ENCODE peak calls at places on chromosomes 4 and X, in four cellular contexts. O is CD4-positive, CD25-positive, alpha-beta regulatory T cell; S is mesendoderm; X is effector memory CD4-positive, alpha-beta T cell. B is an unnamed sample. For H3K36me3, the result is how much of the 10 kb centered on the place peaks cover.

GRCh38 chr4:3302164-3302785 is 9.5 kb downstream of the RGS12 start:
- DNase-seq in O (peak), S (no peak), X (peak), B (no peak)

GRCh38 chrX:54484666-54485065 is 11.4 kb downstream of the FGD1 start:
- DNase-seq in O (no peak), S (peak), X (no peak), B (no peak)

GRCh38 chr4:109559625-109559982 is 442 bp upstream of the MCUB start:
- DNase-seq in O (no peak), S (peak), X (peak), B (peak)

GRCh38 chr4:137635108-137635507 is 102.8 kb upstream of the PCDH18 start:
- DNase-seq in O (no peak), S (no peak), X (no peak), B (no peak)

GRCh38 chrX:71181558-71181909 is 36.9 kb downstream of the NLGN3 start:
- DNase-seq in O (peak), S (no peak), X (peak), B (peak)

GRCh38 chr4:82905205-82905604 is 4.7 kb downstream of the THAP9 start:
- DNase-seq in O (no peak), S (no peak), X (no peak), B (no peak)

GRCh38 chr4:176406736-176407135 is 87.0 kb downstream of the SPCS3 start:
- DNase-seq in O (no peak), S (no peak), X (no peak), B (no peak)

GRCh38 chr4:34250562-34250961 is 1993.8 kb downstream of the ARAP2 start:
- DNase-seq in O (no peak), S (no peak), X (no peak), B (no peak)

GRCh38 chrX:102746134-102746584 is 25.6 kb downstream of the GPRASP3 start:
- DNase-seq in O (no peak), S (peak), X (no peak), B (peak)

GRCh38 chr4:127936974-127937373 is 28.0 kb downstream of the MFSD8 start:
- DNase-seq in O (no peak), S (no peak), X (no peak), B (no peak)

GRCh38 chr4:183971938-183972490 is 66.9 kb downstream of the STOX2 start:
- DNase-seq in O (no peak), S (no peak), X (no peak), B (no peak)

GRCh38 chr4:57205580-57205979 is 95.4 kb upstream of the IGFBP7 start:
- DNase-seq in O (no peak), S (no peak), X (no peak), B (no peak)

GRCh38 chr4:156598138-156598681 is 373.4 kb downstream of the PDGFC start:
- DNase-seq in O (no peak), S (no peak), X (no peak), B (no peak)

GRCh38 chr4:73683033-73683432 is 57.3 kb upstream of the CXCL8 start:
- DNase-seq in O (no peak), S (no peak), X (no peak), B (no peak)

GRCh38 chr4:168864831-168865541 is 145.1 kb downstream of the CBR4 start:
- DNase-seq in O (no peak), S (peak), X (no peak), B (no peak)

GRCh38 chr4:121462660-121463261 is 81.9 kb upstream of the QRFPR start:
- DNase-seq in O (no peak), S (peak), X (no peak), B (peak)

GRCh38 chr4:53654300-53654758 is 63.0 kb upstream of the LNX1 start:
- DNase-seq in O (no peak), S (no peak), X (no peak), B (no peak)

GRCh38 chr4:165748321-165748720 is 124.7 kb upstream of the TLL1 start:
- DNase-seq in O (no peak), S (no peak), X (no peak), B (no peak)

GRCh38 chr4:96845091-96845490 is 1005.2 kb downstream of the PDHA2 start:
- DNase-seq in O (no peak), S (no peak), X (no peak), B (no peak)

GRCh38 chr4:86233681-86234080 is 126.2 kb downstream of the MAPK10 start:
- DNase-seq in O (no peak), S (peak), X (no peak), B (no peak)

GRCh38 chrX:41921492-41922124 is 1.7 kb downstream of the CASK start:
- DNase-seq in O (no peak), S (peak), X (no peak), B (no peak)

GRCh38 chr4:70703695-70704332 is 15.5 kb downstream of the UTP3 start:
- DNase-seq in O (no peak), S (no peak), X (no peak), B (peak)

GRCh38 chr4:168710353-168710946 is 213.6 kb downstream of the PALLD start:
- DNase-seq in O (no peak), S (peak), X (no peak), B (peak)

GRCh38 chr4:25172964-25173917 is 13.0 kb upstream of the SEPSECS start:
- DNase-seq in O (no peak), S (peak), X (no peak), B (peak)

GRCh38 chr4:112315446-112315845 is 18.3 kb downstream of the ALPK1 start:
- DNase-seq in O (no peak), S (no peak), X (no peak), B (no peak)

DNA sequence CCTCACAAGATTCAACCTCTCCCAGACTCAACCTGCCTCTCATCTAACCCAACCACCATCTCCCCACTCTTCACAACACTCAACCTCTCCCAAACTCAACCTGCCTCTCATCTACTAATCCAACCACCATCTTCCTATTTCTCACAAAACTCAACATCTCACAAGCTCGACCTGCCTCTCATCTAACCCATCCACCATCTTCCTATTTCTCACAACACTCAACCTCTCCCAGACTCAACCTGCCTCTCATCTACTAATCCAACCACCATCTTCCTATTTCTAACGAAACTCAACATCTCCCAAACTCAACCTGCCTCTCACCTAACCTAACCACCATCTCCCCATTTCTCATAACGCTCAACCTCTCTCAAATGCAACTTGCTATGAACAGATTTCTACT is 29.8 kb downstream of the FAT1 start:
- DNase-seq in O (no peak), S (no peak), X (no peak), B (no peak)
- H3K27ac ChIP-seq in O (no peak), S (no peak), X (no peak), B (no peak)

GRCh38 chrX:65513610-65514009 is 21.0 kb downstream of the LAS1L start:
- DNase-seq in O (no peak), S (no peak), X (no peak), B (no peak)

GRCh38 chrX:65517923-65518322 is 16.7 kb downstream of the LAS1L start:
- DNase-seq in O (no peak), S (no peak), X (no peak), B (no peak)

DNA sequence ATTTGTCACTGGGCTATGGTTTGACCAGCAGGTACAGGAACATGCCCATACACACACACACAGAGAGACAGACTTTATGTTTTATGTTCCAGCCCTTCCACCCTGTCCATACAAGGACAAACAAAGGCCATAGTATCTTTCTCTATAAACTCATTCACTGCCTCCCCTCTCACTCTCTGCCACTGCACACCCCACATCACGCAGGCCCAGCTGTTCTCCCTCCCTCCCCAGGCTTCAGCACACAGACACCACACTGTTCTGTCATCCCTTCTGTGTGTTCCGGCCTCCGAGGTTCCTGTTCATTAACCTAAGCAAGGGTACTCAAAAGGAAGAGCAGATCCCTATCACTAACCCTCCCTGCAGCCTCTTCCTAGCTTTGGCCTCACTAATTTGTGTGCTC is 17.8 kb downstream of the LAS1L start:
- DNase-seq in O (no peak), S (no peak), X (no peak), B (no peak)
- H3K36me3 ChIP-seq in O (under half), S (under half), X (under half), B (under half)

DNA sequence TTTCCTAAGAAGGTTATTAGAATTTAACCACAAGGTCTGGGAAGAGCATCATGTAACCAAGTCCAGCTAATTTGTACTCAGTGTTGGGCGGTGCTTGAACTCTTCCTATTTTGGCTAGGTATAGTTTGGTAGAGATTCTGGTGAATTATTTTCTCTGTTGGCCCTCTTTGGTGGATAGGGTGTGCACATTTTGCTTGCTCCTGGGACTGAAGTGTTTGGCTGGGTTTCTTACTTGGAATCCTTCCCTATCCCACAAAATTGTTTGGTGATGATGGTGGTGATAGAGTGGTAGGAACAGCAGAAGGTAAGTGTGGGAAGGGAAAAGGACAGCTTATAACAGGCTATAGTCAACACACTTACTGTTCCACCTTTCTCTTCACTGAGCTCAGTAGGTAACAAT is 194.8 kb upstream of the GPC4 start:
- DNase-seq in O (no peak), S (no peak), X (no peak), B (no peak)
- H3K27ac ChIP-seq in O (no peak), S (no peak), X (no peak), B (no peak)

DNA sequence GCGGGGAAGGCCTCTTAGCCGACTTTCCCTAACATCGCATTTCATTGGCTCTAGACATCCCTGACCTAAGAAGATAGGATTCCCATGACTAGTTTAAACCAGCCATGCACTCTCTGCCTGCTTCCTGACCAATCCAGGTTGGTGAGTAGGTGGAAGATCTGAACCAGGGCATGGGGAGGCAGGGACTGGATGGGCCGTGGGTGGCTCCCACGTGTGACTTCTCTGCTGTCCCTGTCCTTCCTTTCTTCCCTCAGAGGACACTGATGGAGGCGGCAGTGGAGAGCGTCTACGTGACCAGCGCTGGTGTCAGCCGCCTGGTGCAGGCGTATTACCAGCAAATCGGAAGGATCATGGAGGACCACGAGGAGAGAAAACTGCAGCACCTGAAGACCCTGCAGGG is 90.7 kb downstream of the EVC start:
- DNase-seq in O (no peak), S (no peak), X (no peak), B (no peak)
- H3K36me3 ChIP-seq in O (under half), S (under half), X (under half), B (under half)

GRCh38 chr4:169934794-169935400 is 91.3 kb downstream of the MFAP3L start:
- DNase-seq in O (no peak), S (peak), X (no peak), B (no peak)
- H3K27ac ChIP-seq in O (no peak), S (peak), X (no peak), B (no peak)

DNA sequence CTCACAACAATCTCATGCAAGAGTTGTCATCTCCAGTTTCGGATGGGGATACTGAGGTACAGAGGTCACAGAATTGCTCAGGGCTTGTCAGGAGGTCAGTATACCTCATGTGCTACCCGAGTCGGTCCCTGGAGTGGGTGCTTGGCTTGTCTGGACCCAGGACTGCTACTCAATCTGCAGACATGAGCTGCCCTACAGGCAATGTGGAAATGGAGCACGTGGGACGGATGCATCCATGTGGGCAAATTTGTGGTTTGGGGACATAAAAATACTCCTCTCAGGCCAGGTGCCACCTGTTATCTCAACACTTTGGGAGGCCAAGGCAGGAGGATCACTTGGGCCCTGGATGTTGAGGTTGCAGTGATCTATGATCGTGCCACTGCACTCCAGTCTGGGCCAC is 15.8 kb downstream of the USP11 start:
- DNase-seq in O (no peak), S (no peak), X (no peak), B (no peak)
- H3K36me3 ChIP-seq in O (under half), S (under half), X (under half), B (under half)